ENCODE peak calls at places on chromosomes 7 and 10, in ten cellular contexts. N is psoas muscle; J is tibial nerve; L is ovary; C is CD8-positive, alpha-beta T cell; O is HepG2; Q is neural progenitor cell; Z is hepatocyte; A is stomach; E is HCT116. U is an unnamed sample. For H3K4me1, the result is how much of the 10 kb centered on the place peaks cover.

GRCh38 chr10:2631557-2631956 is 435.8 kb upstream of the PFKP start:
- DNase-seq in N (no peak), J (no peak), L (no peak), C (no peak), O (no peak), Q (no peak), Z (no peak), A (no peak), E (no peak), U (no peak)

GRCh38 chr10:19629559-19629958 is 186.7 kb upstream of the PLXDC2 start:
- DNase-seq in N (peak), J (peak), L (peak), C (no peak), O (no peak), Q (peak), Z (peak), A (peak), E (no peak), U (no peak)

GRCh38 chr10:62454696-62455451 is 80.7 kb downstream of the ZNF365 start:
- DNase-seq in N (peak), J (peak), L (no peak), C (no peak), O (no peak), Q (no peak), Z (peak), A (no peak), E (no peak), U (peak)

GRCh38 chr7:91953618-91954017 is 13.0 kb downstream of the AKAP9 start:
- DNase-seq in N (no peak), J (no peak), L (no peak), C (no peak), O (peak), Q (peak), Z (no peak), A (no peak), E (no peak), U (no peak)

GRCh38 chr10:103451871-103452713 is at the start of gene CALHM2:
- DNase-seq in N (peak), J (peak), L (peak), C (peak), O (peak), Q (peak), Z (peak), A (peak), E (no peak), U (no peak)

GRCh38 chr10:43262043-43262901 is 4.6 kb downstream of the RASGEF1A start:
- DNase-seq in N (no peak), J (no peak), L (no peak), C (no peak), O (no peak), Q (peak), Z (peak), A (no peak), E (no peak), U (no peak)

GRCh38 chr10:78802866-78803265 is 265.9 kb upstream of the ZMIZ1 start:
- DNase-seq in N (peak), J (peak), L (peak), C (no peak), O (no peak), Q (peak), Z (peak), A (no peak), E (no peak), U (no peak)

GRCh38 chr10:89206402-89207180 is 526 bp downstream of the CH25H start:
- DNase-seq in N (peak), J (peak), L (peak), C (peak), O (no peak), Q (no peak), Z (no peak), A (peak), E (no peak), U (no peak)

GRCh38 chr7:94396044-94396443 is 1.3 kb downstream of the COL1A2 start:
- DNase-seq in N (no peak), J (peak), L (no peak), C (no peak), O (no peak), Q (peak), Z (peak), A (no peak), E (no peak), U (no peak)

GRCh38 chr10:31602541-31603244 is 283.7 kb downstream of the ZEB1 start:
- DNase-seq in N (peak), J (peak), L (peak), C (no peak), O (no peak), Q (peak), Z (peak), A (peak), E (no peak), U (peak)

GRCh38 chr7:24819916-24820689 is 62.8 kb upstream of the GSDME start:
- DNase-seq in N (peak), J (peak), L (peak), C (peak), O (peak), Q (peak), Z (peak), A (peak), E (peak), U (peak)

GRCh38 chr10:58477122-58477521 is 35.5 kb upstream of the BICC1 start:
- DNase-seq in N (peak), J (no peak), L (no peak), C (no peak), O (no peak), Q (peak), Z (no peak), A (no peak), E (no peak), U (no peak)

GRCh38 chr10:17203416-17203815 is 1.9 kb upstream of the TRDMT1 start:
- DNase-seq in N (no peak), J (no peak), L (no peak), C (no peak), O (no peak), Q (no peak), Z (no peak), A (no peak), E (no peak), U (no peak)

GRCh38 chr10:94042001-94042813 is 48.5 kb downstream of the PLCE1 start:
- DNase-seq in N (no peak), J (no peak), L (no peak), C (no peak), O (no peak), Q (no peak), Z (peak), A (no peak), E (peak), U (peak)

GRCh38 chr10:110218627-110219026 is 11.2 kb downstream of the MXI1 start:
- DNase-seq in N (no peak), J (no peak), L (no peak), C (no peak), O (no peak), Q (no peak), Z (no peak), A (no peak), E (no peak), U (no peak)
- H3K4me1 ChIP-seq in N (under half), J (under half), L (under half), C (under half), O (half or more), Q (under half), Z (under half), A (half or more), E (under half), U (under half)

GRCh38 chr7:55515569-55516279 is 56.6 kb downstream of the VOPP1 start:
- DNase-seq in N (peak), J (no peak), L (no peak), C (no peak), O (no peak), Q (no peak), Z (no peak), A (no peak), E (no peak), U (no peak)

GRCh38 chr7:55517936-55518689 is 54.2 kb downstream of the VOPP1 start:
- DNase-seq in N (no peak), J (no peak), L (no peak), C (no peak), O (no peak), Q (no peak), Z (no peak), A (no peak), E (no peak), U (no peak)

GRCh38 chr7:55518836-55519235 is 53.5 kb downstream of the VOPP1 start:
- DNase-seq in N (no peak), J (no peak), L (no peak), C (no peak), O (no peak), Q (no peak), Z (no peak), A (no peak), E (no peak), U (no peak)

GRCh38 chr7:55516399-55516798 is 55.9 kb downstream of the VOPP1 start:
- DNase-seq in N (no peak), J (no peak), L (no peak), C (no peak), O (no peak), Q (no peak), Z (no peak), A (no peak), E (no peak), U (no peak)

GRCh38 chr7:55517191-55517633 is 55.1 kb downstream of the VOPP1 start:
- DNase-seq in N (no peak), J (no peak), L (no peak), C (no peak), O (no peak), Q (no peak), Z (no peak), A (no peak), E (no peak), U (no peak)
- TF ChIP-seq CTCF in N (no peak), J (no peak), L (no peak), C (no peak), O (no peak), Q (no peak), Z (no peak), A (no peak), E (no peak), U (no peak)

GRCh38 chr7:131077735-131078134 is 249.9 kb upstream of the MKLN1 start:
- DNase-seq in N (no peak), J (no peak), L (no peak), C (no peak), O (no peak), Q (no peak), Z (no peak), A (no peak), E (no peak), U (no peak)
- H3K27ac ChIP-seq in N (peak), J (peak), L (no peak), C (no peak), O (peak), Q (no peak), Z (no peak), A (no peak), E (no peak), U (no peak)

GRCh38 chr7:137946015-137946414 is 55.9 kb downstream of the CREB3L2 start:
- DNase-seq in N (no peak), J (no peak), L (no peak), C (no peak), O (no peak), Q (no peak), Z (no peak), A (no peak), E (no peak), U (no peak)
- H3K4me1 ChIP-seq in N (under half), J (under half), L (under half), C (under half), O (half or more), Q (under half), Z (under half), A (half or more), E (under half), U (under half)

GRCh38 chr10:101138788-101139420 is 7.8 kb downstream of the TLX1 start:
- DNase-seq in N (no peak), J (no peak), L (no peak), C (no peak), O (no peak), Q (no peak), Z (no peak), A (no peak), E (no peak), U (no peak)

GRCh38 chr10:101140950-101141621 is 10.0 kb downstream of the TLX1 start:
- DNase-seq in N (no peak), J (no peak), L (no peak), C (no peak), O (no peak), Q (no peak), Z (no peak), A (no peak), E (no peak), U (no peak)

GRCh38 chr10:101140084-101140949 is 9.2 kb downstream of the TLX1 start:
- DNase-seq in N (no peak), J (no peak), L (no peak), C (no peak), O (no peak), Q (no peak), Z (no peak), A (no peak), E (no peak), U (no peak)

GRCh38 chr10:101137271-101137670 is 6.2 kb downstream of the TLX1 start:
- DNase-seq in N (no peak), J (no peak), L (no peak), C (no peak), O (no peak), Q (no peak), Z (no peak), A (no peak), E (no peak), U (no peak)

GRCh38 chr10:101139421-101139911 is 8.4 kb downstream of the TLX1 start:
- DNase-seq in N (no peak), J (no peak), L (no peak), C (no peak), O (peak), Q (peak), Z (no peak), A (no peak), E (no peak), U (no peak)
- TF ChIP-seq CTCF in N (no peak), J (no peak), L (no peak), C (no peak), O (peak), Q (peak), Z (peak), A (no peak), E (no peak), U (no peak)

GRCh38 chr10:116907588-116907987 is 58.3 kb downstream of the ENO4 start:
- DNase-seq in N (no peak), J (no peak), L (no peak), C (no peak), O (no peak), Q (no peak), Z (no peak), A (no peak), E (no peak), U (no peak)
- H3K27ac ChIP-seq in N (no peak), J (no peak), L (no peak), C (no peak), O (no peak), Q (no peak), Z (no peak), A (no peak), E (no peak), U (no peak)

U was measured in foreskin keratinocyte.